ENCODE peak calls at places on chromosomes 1 and 21, in five cellular contexts. R is SK-N-SH, S is ovary, E is suprapubic skin, L is transverse colon. V is an unnamed sample.

GRCh38 chr1:57474097-57474750 is 50.4 kb upstream of the DAB1 start:
- DNase-seq in R (no peak), S (no peak), E (no peak), L (no peak), V (no peak)

GRCh38 chr1:168301664-168302320 is 21.1 kb downstream of the TBX19 start:
- DNase-seq in R (no peak), S (no peak), E (no peak), L (no peak), V (no peak)

GRCh38 chr1:237864338-237865244 is 26.1 kb downstream of the ZP4 start:
- DNase-seq in R (peak; percentile 81), S (peak; percentile 50), E (peak; percentile 68), L (peak; percentile 53), V (peak; percentile 72)

GRCh38 chr1:29657816-29658215 is 421.5 kb downstream of the PTPRU start:
- DNase-seq in R (no peak), S (no peak), E (no peak), L (no peak), V (no peak)

GRCh38 chr1:18874600-18874999 is 15.1 kb upstream of the TAS1R2 start:
- DNase-seq in R (no peak), S (no peak), E (no peak), L (peak; percentile 50), V (no peak)

GRCh38 chr1:102858695-102859094 is 249.6 kb downstream of the COL11A1 start:
- DNase-seq in R (no peak), S (no peak), E (no peak), L (no peak), V (no peak)

GRCh38 chr1:244231193-244231571 is 180.1 kb downstream of the ZBTB18 start:
- DNase-seq in R (no peak), S (no peak), E (no peak), L (no peak), V (no peak)

GRCh38 chr1:9794081-9794480 is 29.7 kb downstream of the CLSTN1 start:
- DNase-seq in R (no peak), S (no peak), E (no peak), L (no peak), V (no peak)

GRCh38 chr1:52334906-52335528 is 31.0 kb downstream of the CC2D1B start:
- DNase-seq in R (no peak), S (no peak), E (no peak), L (no peak), V (no peak)

GRCh38 chr1:102837551-102837950 is 270.8 kb downstream of the COL11A1 start:
- DNase-seq in R (no peak), S (no peak), E (no peak), L (no peak), V (no peak)

GRCh38 chr1:154767315-154768240 is 102.5 kb downstream of the KCNN3 start:
- DNase-seq in R (peak; percentile 63), S (peak; percentile 46), E (peak; percentile 61), L (no peak), V (no peak)

GRCh38 chr1:237170149-237170548 is 128.2 kb downstream of the RYR2 start:
- DNase-seq in R (no peak), S (no peak), E (no peak), L (no peak), V (no peak)

GRCh38 chr1:42264791-42265190 is 70.2 kb downstream of the FOXJ3 start:
- DNase-seq in R (no peak), S (no peak), E (no peak), L (no peak), V (no peak)

GRCh38 chr21:45416619-45417018 is 11.7 kb downstream of the COL18A1 start:
- DNase-seq in R (no peak), S (peak; percentile 15), E (no peak), L (no peak), V (no peak)

GRCh38 chr1:85027242-85027983 is 20.9 kb downstream of the MCOLN3 start:
- DNase-seq in R (no peak), S (no peak), E (no peak), L (no peak), V (no peak)

GRCh38 chr1:212506666-212507065 is 73.9 kb downstream of the NENF start:
- DNase-seq in R (no peak), S (no peak), E (no peak), L (no peak), V (no peak)

DNA sequence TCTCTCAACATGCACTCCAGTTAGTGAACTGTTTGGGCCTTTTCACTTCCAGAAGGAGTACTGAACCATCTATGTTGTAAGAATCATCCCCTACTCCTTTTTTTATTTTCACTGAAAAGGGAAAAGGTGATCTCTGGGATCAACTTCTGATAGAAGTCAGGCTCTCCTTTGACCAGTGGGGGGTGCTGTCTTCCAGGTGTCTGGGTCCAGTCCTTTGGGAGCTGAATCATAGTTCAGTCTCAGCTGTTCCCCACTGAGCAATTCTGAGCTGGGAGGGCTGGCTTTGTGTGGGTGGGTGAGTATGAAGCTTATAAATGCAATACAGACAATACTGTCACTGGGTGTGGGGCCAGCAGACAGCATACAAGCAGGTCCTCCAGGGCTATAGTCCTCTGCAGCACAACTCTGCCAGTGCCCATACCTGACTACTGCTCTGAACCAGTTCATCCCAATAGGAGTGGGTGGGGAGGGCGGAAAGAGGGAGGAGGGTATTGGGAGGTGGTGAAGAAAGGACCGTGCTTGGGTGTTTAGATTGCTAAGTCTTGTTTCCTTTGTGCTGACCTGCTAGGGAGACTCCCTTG is 12.5 kb upstream of the SARS1 start:
- DNase-seq in R (peak; percentile 56), S (no peak), E (no peak), L (peak; percentile 60), V (peak; percentile 44)
- TF ChIP-seq CTCF in R (peak; percentile 79), S (no peak), E (peak; percentile 49), L (peak; percentile 40), V (peak; percentile 42)

GRCh38 chr1:161994153-161994814 is 29.4 kb downstream of the OLFML2B start:
- DNase-seq in R (peak; percentile 32), S (no peak), E (no peak), L (peak; percentile 21), V (no peak)
- TF ChIP-seq EP300 in R (no peak), S (no peak), E (no peak), L (no peak), V (no peak)

GRCh38 chr1:220275430-220275829 is 3.2 kb upstream of the RAB3GAP2 start:
- DNase-seq in R (no peak), S (no peak), E (no peak), L (no peak), V (no peak)

GRCh38 chr1:220283616-220284015 is 11.4 kb upstream of the RAB3GAP2 start:
- DNase-seq in R (no peak), S (no peak), E (no peak), L (no peak), V (no peak)

GRCh38 chr1:220278991-220279390 is 6.7 kb upstream of the RAB3GAP2 start:
- DNase-seq in R (no peak), S (no peak), E (no peak), L (no peak), V (no peak)

GRCh38 chr1:220280249-220280648 is 8.0 kb upstream of the RAB3GAP2 start:
- DNase-seq in R (no peak), S (no peak), E (no peak), L (no peak), V (no peak)

DNA sequence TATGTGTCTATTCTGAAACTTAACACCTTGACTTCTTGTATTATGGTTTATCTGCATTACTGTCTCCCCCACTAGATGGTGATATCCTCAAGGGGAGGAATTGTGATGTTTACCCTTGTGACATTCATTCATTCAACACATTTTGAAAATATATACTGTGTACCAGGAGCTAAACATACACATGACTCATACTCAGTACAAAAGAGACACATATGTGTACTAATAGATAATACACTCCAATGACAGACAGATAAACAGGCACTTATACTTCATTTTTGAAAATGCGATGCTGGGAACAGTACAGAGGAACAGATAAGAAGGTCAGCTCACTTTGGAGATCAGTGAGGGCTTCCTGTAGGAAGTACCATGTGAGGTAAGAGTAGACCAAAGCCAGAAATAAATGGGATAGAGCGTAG is 8.9 kb upstream of the RAB3GAP2 start:
- DNase-seq in R (peak; percentile 18), S (no peak), E (no peak), L (no peak), V (no peak)
- TF ChIP-seq CTCF in R (peak; percentile 83), S (no peak), E (peak; percentile 36), L (peak; percentile 19), V (peak; percentile 8)

DNA sequence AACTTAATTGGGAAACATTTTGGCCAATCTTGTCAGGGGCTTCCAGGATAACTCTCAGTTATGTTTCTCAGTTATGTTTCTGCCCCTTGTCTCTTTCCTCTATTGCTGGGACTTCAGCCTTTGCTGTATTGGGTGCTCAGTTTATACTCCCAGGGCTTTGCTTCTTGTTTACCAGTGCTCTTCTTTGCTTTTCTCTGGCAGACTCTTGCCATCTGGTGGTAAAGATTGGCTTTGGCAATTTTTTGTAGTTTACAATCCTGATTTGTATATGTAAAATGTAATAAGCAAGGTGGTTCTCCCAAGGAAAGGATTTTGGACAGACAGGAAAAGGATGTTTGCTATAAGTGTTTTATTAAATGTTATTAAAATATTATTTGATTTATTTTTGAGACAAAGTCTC is 37.9 kb downstream of the FABP3 start:
- DNase-seq in R (peak; percentile 62), S (no peak), E (no peak), L (no peak), V (no peak)
- TF ChIP-seq EP300 in R (no peak), S (no peak), E (no peak), L (no peak), V (no peak)

GRCh38 chr1:50604580-50604979 is 181.3 kb upstream of the DMRTA2 start:
- DNase-seq in R (no peak), S (no peak), E (no peak), L (no peak), V (no peak)
- TF ChIP-seq CTCF in R (peak; percentile 22), S (no peak), E (no peak), L (no peak), V (no peak)

GRCh38 chr1:39872698-39873097 is 10.6 kb downstream of the TRIT1 start:
- DNase-seq in R (no peak), S (no peak), E (no peak), L (no peak), V (no peak)
- TF ChIP-seq EP300 in R (no peak), S (no peak), E (no peak), L (no peak), V (no peak)

GRCh38 chr1:151839457-151840409 is at the start of gene C2CD4D:
- DNase-seq in R (no peak), S (no peak), E (peak; percentile 75), L (peak; percentile 87), V (peak; percentile 73)
- TF ChIP-seq CTCF in R (no peak), S (no peak), E (no peak), L (peak; percentile 9), V (peak; percentile 19)

GRCh38 chr1:146034976-146035469 is 13.5 kb upstream of the HJV start:
- DNase-seq in R (no peak), S (no peak), E (no peak), L (no peak), V (no peak)

GRCh38 chr1:146032613-146033219 is 11.2 kb upstream of the HJV start:
- DNase-seq in R (peak; percentile 47), S (no peak), E (no peak), L (no peak), V (no peak)

GRCh38 chr1:146036241-146036989 is 14.9 kb upstream of the HJV start:
- DNase-seq in R (no peak), S (no peak), E (no peak), L (no peak), V (no peak)

GRCh38 chr1:146029097-146029496 is 7.6 kb upstream of the HJV start:
- DNase-seq in R (no peak), S (no peak), E (no peak), L (no peak), V (no peak)

DNA sequence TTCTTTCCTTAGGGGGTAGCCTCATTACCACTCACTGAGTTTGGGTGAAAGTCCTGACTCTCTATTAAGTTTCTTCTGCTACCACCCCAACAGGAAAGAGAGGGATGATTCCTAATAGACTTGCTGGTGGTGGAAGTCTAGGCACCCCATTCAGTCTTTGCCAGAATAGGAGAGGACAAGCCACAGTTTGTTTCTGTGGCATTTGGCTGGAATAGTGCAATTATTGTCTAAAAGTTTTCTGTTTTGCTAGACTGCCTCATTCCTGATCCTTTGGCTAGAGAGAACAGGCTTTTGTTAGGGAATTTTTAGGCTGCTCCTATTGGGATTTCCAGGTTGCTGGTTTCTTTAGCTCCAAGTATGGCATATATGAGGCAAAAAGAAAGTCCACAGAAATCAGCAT is 9.9 kb upstream of the HJV start:
- DNase-seq in R (no peak), S (no peak), E (no peak), L (no peak), V (no peak)
- TF ChIP-seq EP300 in R (no peak), S (no peak), E (no peak), L (no peak), V (no peak)

V was measured in upper lobe of left lung.